ENCODE peak calls at places on chromosomes 3 and 15, in nine cellular contexts. Y is AG09309; Z is foreskin fibroblast; B is right atrium auricular region; L is heart left ventricle; V is Jurkat, Clone E6-1; O is brain microvascular endothelial cell; U is HCT116; G is cardiac muscle cell. X is an unnamed sample.

GRCh38 chr3:60017631-60018030 is 967.8 kb upstream of the CFAP20DC start:
- DNase-seq in Z (no peak), L (no peak), G (no peak), Y (no peak), O (no peak), U (no peak), V (peak; percentile 97), B (no peak), X (peak; percentile 69)

GRCh38 chr3:64889991-64890390 is 202.2 kb upstream of the ADAMTS9 start:
- DNase-seq in U (no peak), V (no peak), O (peak; percentile 69), B (no peak), Z (no peak), G (peak; percentile 63), Y (no peak), L (peak; percentile 83), X (no peak)

GRCh38 chr3:8629151-8630021 is 15.2 kb downstream of the SSUH2 start:
- DNase-seq in G (no peak), B (no peak), Y (peak; percentile 55), O (peak; percentile 81), V (no peak), Z (peak; percentile 81), L (no peak), U (peak; percentile 90), X (no peak)

GRCh38 chr3:100072328-100073048 is 41.8 kb downstream of the FILIP1L start:
- DNase-seq in Z (no peak), B (no peak), V (peak; percentile 68), O (no peak), U (no peak), Y (no peak), L (no peak), G (no peak), X (no peak)

GRCh38 chr3:161148832-161149475 is 43.8 kb upstream of the B3GALNT1 start:
- DNase-seq in U (no peak), Z (no peak), G (no peak), O (no peak), B (no peak), V (no peak), Y (no peak), L (no peak), X (no peak)

GRCh38 chr3:113536627-113537101 is 4.3 kb downstream of the SIDT1 start:
- DNase-seq in U (no peak), Z (no peak), V (no peak), G (no peak), L (no peak), Y (no peak), B (no peak), O (no peak), X (no peak)

GRCh38 chr15:89828324-89829145 is 13.9 kb upstream of the ANPEP start:
- DNase-seq in U (no peak), G (peak; percentile 56), O (peak; percentile 38), L (peak; percentile 45), Z (peak; percentile 87), V (no peak), Y (no peak), B (peak; percentile 75), X (no peak)

GRCh38 chr3:82311901-82312300 is 550.5 kb upstream of the GBE1 start:
- DNase-seq in V (no peak), G (no peak), B (no peak), Y (no peak), O (no peak), U (no peak), Z (no peak), L (no peak), X (no peak)

GRCh38 chr15:40251455-40252140 is 12.7 kb downstream of the PAK6 start:
- DNase-seq in Y (no peak), B (no peak), L (peak; percentile 35), O (no peak), G (no peak), U (no peak), Z (no peak), V (no peak), X (no peak)

GRCh38 chr15:40250771-40251454 is 12.1 kb downstream of the PAK6 start:
- DNase-seq in G (no peak), Z (no peak), L (no peak), Y (no peak), U (no peak), V (no peak), O (no peak), B (no peak), X (no peak)

GRCh38 chr15:40253179-40253790 is 14.4 kb downstream of the PAK6 start:
- DNase-seq in V (no peak), G (no peak), U (no peak), O (no peak), Y (no peak), Z (no peak), B (no peak), L (no peak), X (no peak)

GRCh38 chr15:40252438-40253178 is 13.7 kb downstream of the PAK6 start:
- DNase-seq in L (no peak), Z (no peak), G (peak; percentile 54), U (peak; percentile 42), V (no peak), O (no peak), B (no peak), Y (no peak), X (no peak)

DNA sequence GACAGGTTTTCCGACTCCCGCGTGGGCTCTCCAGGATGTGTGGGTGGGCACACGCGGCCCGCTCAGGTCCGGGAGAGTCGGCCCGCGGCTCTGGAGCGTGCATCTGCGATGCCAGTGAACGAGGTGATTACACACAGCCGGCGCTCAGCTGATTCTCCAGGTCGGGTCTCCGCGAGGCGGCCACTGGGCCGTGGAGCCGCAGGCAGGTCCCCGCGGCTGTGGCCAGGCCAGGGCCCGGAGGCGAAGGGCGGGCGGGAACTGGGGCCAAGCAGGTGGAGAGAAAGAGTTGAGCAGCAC is 13.2 kb downstream of the PAK6 start:
- DNase-seq in Y (no peak), U (no peak), V (no peak), Z (no peak), B (no peak), O (no peak), L (no peak), G (no peak), X (no peak)
- H3K4me3 ChIP-seq in Y (no peak overlapping the region), U (peak overlapping the region; percentile 97), V (no peak overlapping the region), Z (no peak overlapping the region), B (peak overlapping the region; percentile 67), O (no peak overlapping the region), L (peak overlapping the region; percentile 51), G (no peak overlapping the region), X (no peak overlapping the region)

DNA sequence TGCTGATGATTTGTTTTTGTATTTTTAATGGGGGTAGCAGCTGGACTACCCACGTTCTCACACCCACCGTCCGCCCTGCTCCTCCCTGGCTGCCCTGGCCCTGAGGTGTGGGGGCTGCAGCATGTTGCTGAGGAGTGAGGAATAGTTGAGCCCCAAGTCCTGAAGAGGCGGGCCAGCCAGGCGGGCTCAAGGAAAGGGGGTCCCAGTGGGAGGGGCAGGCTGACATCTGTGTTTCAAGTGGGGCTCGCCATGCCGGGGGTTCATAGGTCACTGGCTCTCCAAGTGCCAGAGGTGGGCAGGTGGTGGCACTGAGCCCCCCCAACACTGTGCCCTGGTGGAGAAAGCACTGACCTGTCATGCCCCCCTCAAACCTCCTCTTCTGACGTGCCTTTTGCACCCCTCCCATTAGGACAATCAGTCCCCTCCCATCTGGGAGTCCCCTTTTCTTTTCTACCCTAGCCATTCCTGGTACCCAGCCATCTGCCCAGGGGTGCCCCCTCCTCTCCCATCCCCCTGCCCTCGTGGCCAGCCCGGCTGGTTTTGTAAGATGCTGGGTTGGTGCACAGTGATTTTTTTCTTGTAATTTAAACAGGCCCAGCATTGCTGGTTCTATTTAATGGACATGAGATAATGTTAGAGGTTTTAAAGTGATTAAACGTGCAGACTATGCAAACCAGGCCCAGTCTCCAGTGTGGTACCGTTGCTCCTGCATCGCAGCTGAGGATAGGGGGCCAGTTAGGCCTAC is 1.4 kb upstream of the FES start:
- DNase-seq in V (no peak), U (no peak), Y (no peak), L (no peak), G (no peak), Z (no peak), O (no peak), B (no peak), X (no peak)
- H3K4me3 ChIP-seq in V (no peak overlapping the region), U (no peak overlapping the region), Y (no peak overlapping the region), L (peak overlapping the region; percentile 43), G (no peak overlapping the region), Z (no peak overlapping the region), O (no peak overlapping the region), B (no peak overlapping the region), X (no peak overlapping the region)

GRCh38 chr15:100968043-100968966 is 49.1 kb downstream of the LRRK1 start:
- DNase-seq in Z (peak; percentile 50), O (peak; percentile 72), U (no peak), G (no peak), Y (peak; percentile 38), B (no peak), V (no peak), L (no peak), X (no peak)

GRCh38 chr15:100966997-100967396 is 47.8 kb downstream of the LRRK1 start:
- DNase-seq in Z (no peak), B (no peak), Y (no peak), L (no peak), O (no peak), V (no peak), G (no peak), U (no peak), X (no peak)

GRCh38 chr15:100973351-100974034 is 54.3 kb downstream of the LRRK1 start:
- DNase-seq in B (no peak), V (no peak), L (no peak), Y (no peak), G (peak; percentile 70), Z (no peak), O (no peak), U (no peak), X (no peak)

GRCh38 chr15:100975043-100975442 is 55.9 kb downstream of the LRRK1 start:
- DNase-seq in Z (no peak), B (no peak), Y (no peak), O (no peak), G (no peak), L (no peak), U (no peak), V (no peak), X (no peak)

DNA sequence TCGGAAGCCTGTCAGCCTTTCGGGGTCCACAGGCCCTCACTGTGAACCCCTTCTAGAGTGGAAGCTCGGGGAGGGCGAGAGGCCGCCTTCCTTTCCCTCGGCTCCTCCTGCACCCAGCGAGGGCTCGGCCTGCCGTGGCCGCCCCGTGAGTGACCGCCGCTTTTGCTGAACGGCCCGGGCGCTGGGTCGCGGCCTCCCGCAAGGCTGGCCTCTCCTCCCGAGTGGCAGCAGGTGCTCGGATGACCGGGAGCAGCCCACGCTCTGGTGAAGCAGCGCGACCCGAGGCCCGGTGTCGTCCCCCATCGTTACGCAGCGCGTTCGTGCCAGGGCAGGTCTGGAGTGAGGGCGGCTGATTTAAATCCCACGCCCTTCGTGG is 53.8 kb downstream of the LRRK1 start:
- DNase-seq in V (no peak), L (no peak), B (no peak), G (no peak), Y (no peak), O (no peak), Z (no peak), U (no peak), X (no peak)
- H3K4me3 ChIP-seq in V (no peak overlapping the region), L (no peak overlapping the region), B (peak overlapping the region; percentile 35), G (peak overlapping the region; percentile 44), Y (no peak overlapping the region), O (peak overlapping the region; percentile 53), Z (no peak overlapping the region), U (no peak overlapping the region), X (no peak overlapping the region)

DNA sequence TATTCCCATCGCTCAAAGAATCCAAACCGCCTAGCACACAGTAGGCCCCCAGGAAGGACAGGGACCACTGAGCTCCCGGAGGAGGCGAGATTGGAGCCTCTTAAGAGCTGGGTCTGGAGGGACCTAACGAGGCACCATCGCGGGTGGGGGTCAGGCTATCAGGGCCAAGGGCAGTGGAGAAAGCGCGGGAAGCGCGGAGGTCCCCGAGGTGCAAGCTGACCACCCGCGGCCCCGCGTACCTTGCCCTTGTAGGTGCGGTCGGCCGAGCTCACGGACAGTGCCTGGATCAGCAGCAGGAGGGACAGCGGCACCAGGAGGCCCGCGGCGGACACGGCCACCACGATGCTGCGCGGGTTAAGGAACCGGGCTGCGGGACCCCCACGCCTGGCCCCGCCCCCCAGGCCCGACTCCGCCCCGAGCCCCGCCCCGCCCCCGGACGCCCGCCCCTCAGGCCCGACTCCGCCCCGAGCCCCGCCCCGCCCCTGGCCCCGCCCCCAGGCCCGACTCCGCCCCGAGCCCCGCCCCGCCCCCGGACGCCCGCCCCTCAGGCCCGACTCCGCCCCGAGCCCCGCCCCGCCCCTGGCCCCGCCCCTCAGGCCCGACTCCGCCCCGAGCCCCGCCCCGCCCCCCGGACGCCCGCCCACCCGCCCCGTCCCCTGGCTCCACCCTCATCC is 3.9 kb downstream of the ZDHHC19 start:
- DNase-seq in L (no peak), V (no peak), G (peak; percentile 57), Z (no peak), U (no peak), Y (no peak), O (no peak), B (no peak), X (peak; percentile 20)
- H3K4me3 ChIP-seq in L (no peak overlapping the region), V (no peak overlapping the region), G (peak overlapping the region; percentile 24), Z (peak overlapping the region; percentile 45), U (no peak overlapping the region), Y (no peak overlapping the region), O (peak overlapping the region; percentile 47), B (peak overlapping the region; percentile 36), X (no peak overlapping the region)